ENCODE peak calls at places on chromosomes 3 and 15, in six cellular contexts. H, Z, O, N, I and S are unnamed samples.

GRCh38 chr15:35932541-35932940 is 386.6 kb upstream of the DPH6 start:
- DNase-seq in I (no peak), H (no peak), Z (no peak), N (no peak), O (no peak), S (no peak)

GRCh38 chr3:126573492-126574117 is 14.9 kb upstream of the C3orf22 start:
- DNase-seq in H (no peak), N (no peak), Z (peak), O (peak), I (no peak), S (no peak)

GRCh38 chr3:125367403-125368230 is 7.5 kb downstream of the ZNF148 start:
- DNase-seq in N (no peak), I (no peak), H (no peak), O (no peak), Z (no peak), S (no peak)

GRCh38 chr3:59143447-59143846 is 93.6 kb upstream of the CFAP20DC start:
- DNase-seq in Z (no peak), I (no peak), H (no peak), O (no peak), N (no peak), S (no peak)

GRCh38 chr3:194687638-194688206 is 2.0 kb downstream of the FAM43A start:
- DNase-seq in O (peak), H (peak), N (no peak), I (peak), Z (peak), S (peak)

GRCh38 chr3:113428581-113428980 is 12.7 kb downstream of the CFAP44 start:
- DNase-seq in H (no peak), N (peak), Z (no peak), I (no peak), O (no peak), S (no peak)

GRCh38 chr15:37081985-37082384 is 18.4 kb downstream of the MEIS2 start:
- DNase-seq in I (no peak), O (no peak), Z (no peak), H (no peak), N (no peak), S (no peak)

GRCh38 chr15:36688310-36689102 is 109.1 kb downstream of the CDIN1 start:
- DNase-seq in Z (no peak), O (no peak), N (peak), H (no peak), I (no peak), S (no peak)

GRCh38 chr3:177724020-177724638 is 526.8 kb upstream of the TBL1XR1 start:
- DNase-seq in I (peak), O (peak), N (no peak), H (peak), Z (no peak), S (no peak)

GRCh38 chr3:147008886-147009285 is 397.5 kb downstream of the ZIC4 start:
- DNase-seq in I (no peak), Z (no peak), H (no peak), N (no peak), O (no peak), S (no peak)

GRCh38 chr15:79004336-79004735 is 59.5 kb upstream of the CTSH start:
- DNase-seq in Z (peak), H (peak), I (no peak), N (peak), O (no peak), S (no peak)

GRCh38 chr3:138937690-138938055 is 9.3 kb downstream of the FOXL2 start:
- DNase-seq in I (no peak), N (no peak), Z (no peak), O (no peak), H (no peak), S (no peak)

GRCh38 chr3:30538787-30539186 is 67.6 kb upstream of the TGFBR2 start:
- DNase-seq in Z (no peak), N (peak), I (no peak), O (no peak), H (no peak), S (no peak)

GRCh38 chr15:65414841-65415621 is 7.7 kb downstream of the IGDCC4 start:
- DNase-seq in I (peak), H (no peak), Z (no peak), O (no peak), N (no peak), S (no peak)

GRCh38 chr15:71093089-71094024 is 21.9 kb upstream of the THSD4 start:
- DNase-seq in N (peak), H (no peak), I (no peak), O (peak), Z (no peak), S (no peak)

GRCh38 chr15:101600024-101600423 is 52.2 kb downstream of the TM2D3 start:
- DNase-seq in H (no peak), Z (no peak), I (no peak), O (no peak), N (no peak), S (no peak)

GRCh38 chr3:121482651-121483050 is 63.1 kb downstream of the POLQ start:
- DNase-seq in I (no peak), N (peak), O (no peak), H (no peak), Z (no peak), S (no peak)

GRCh38 chr3:48125026-48125704 is 63.1 kb downstream of the CDC25A start:
- DNase-seq in Z (no peak), H (no peak), I (peak), N (peak), O (no peak), S (no peak)

GRCh38 chr3:70531063-70531657 is 218.7 kb upstream of the MDFIC2 start:
- DNase-seq in N (no peak), H (no peak), O (no peak), I (no peak), Z (peak), S (peak)

GRCh38 chr3:177419904-177420601 is 222.8 kb upstream of the TBL1XR1 start:
- DNase-seq in N (no peak), O (no peak), I (no peak), H (no peak), Z (peak), S (no peak)

GRCh38 chr3:169669816-169670215 is 6.3 kb upstream of the MECOM start:
- DNase-seq in H (no peak), N (no peak), O (no peak), Z (no peak), I (no peak), S (no peak)

GRCh38 chr3:112775011-112775742 is 71.5 kb downstream of the CD200R1L start:
- DNase-seq in I (peak), H (peak), O (no peak), Z (no peak), N (no peak), S (no peak)

GRCh38 chr15:50181983-50182232 is at the start of gene SLC27A2:
- DNase-seq in Z (no peak), O (peak), H (peak), I (no peak), N (no peak), S (no peak)

GRCh38 chr15:68553994-68554715 is 24.6 kb upstream of the CORO2B start:
- DNase-seq in O (peak), I (peak), H (peak), N (no peak), Z (peak), S (peak)

GRCh38 chr15:69456208-69457166 is 3.9 kb downstream of the RPLP1 start:
- DNase-seq in H (no peak), I (no peak), Z (peak), O (no peak), N (no peak), S (peak)

GRCh38 chr3:98754483-98754882 is 8.7 kb upstream of the ST3GAL6 start:
- DNase-seq in Z (no peak), O (no peak), H (no peak), N (no peak), I (no peak), S (no peak)

GRCh38 chr3:10004506-10004905 is 17.9 kb upstream of the EMC3 start:
- DNase-seq in H (no peak), N (no peak), I (no peak), O (no peak), Z (no peak), S (no peak)

GRCh38 chr15:98648654-98649537 is 557 bp downstream of the IGF1R start:
- DNase-seq in N (no peak), I (peak), Z (peak), O (peak), H (peak), S (peak)
- TF ChIP-seq POLR2A in N (no peak), I (peak), Z (no peak), O (no peak), H (no peak), S (no peak)

GRCh38 chr3:180912304-180913226 is at the start of gene FXR1:
- DNase-seq in H (peak), O (peak), Z (peak), N (peak), I (peak), S (peak)
- TF ChIP-seq POLR2A in H (peak), O (no peak), Z (peak), N (peak), I (peak), S (peak)

GRCh38 chr15:64146885-64147681 is 4.4 kb upstream of the SNX22 start:
- DNase-seq in I (no peak), H (no peak), Z (no peak), N (no peak), O (no peak), S (peak)
- TF ChIP-seq POLR2A in I (no peak), H (no peak), Z (no peak), N (no peak), O (no peak), S (no peak)

DNA sequence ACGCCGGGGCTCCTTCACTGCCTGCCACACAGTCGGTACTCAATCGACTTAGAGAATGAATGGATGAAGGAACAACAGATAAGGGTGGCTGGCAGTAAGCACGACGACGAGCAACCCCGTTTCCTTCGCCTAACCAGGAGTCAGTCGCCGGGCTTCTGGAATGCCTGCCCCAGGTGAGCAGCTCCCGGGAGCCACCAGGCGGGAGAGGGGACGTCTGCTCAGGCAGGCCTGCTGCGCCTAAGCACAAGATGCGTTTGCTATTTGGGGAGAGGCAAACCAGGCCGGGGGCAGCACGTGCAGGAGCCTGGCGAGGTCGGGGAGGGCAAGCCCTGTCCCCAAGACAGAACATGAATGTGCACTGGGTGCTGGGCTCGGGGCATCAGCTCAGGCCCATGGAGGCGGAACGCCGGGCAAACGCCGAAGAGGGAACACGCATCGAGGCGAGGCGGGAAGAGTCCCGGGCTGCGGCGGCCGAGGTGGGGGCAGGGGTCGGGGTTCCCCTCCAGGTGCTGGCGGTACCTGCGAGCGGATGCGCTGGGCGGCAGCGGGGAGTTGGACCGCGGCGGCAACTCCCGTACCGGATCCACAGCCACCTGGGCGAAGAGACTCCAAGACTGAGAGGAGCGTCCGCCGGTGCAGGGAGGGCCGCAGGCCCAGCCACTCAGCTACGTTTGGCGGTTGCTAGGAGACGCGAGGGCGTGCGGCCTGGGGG is at the start of gene CFAP92:
- DNase-seq in H (peak), O (peak), Z (no peak), I (peak), N (no peak), S (peak)
- TF ChIP-seq POLR2A in H (no peak), O (no peak), Z (no peak), I (no peak), N (no peak), S (no peak)

GRCh38 chr15:39920510-39921273 is 626 bp upstream of the GPR176 start:
- DNase-seq in I (peak), N (peak), O (peak), Z (no peak), H (peak), S (peak)
- TF ChIP-seq POLR2A in I (peak), N (peak), O (no peak), Z (no peak), H (peak), S (peak)

DNA sequence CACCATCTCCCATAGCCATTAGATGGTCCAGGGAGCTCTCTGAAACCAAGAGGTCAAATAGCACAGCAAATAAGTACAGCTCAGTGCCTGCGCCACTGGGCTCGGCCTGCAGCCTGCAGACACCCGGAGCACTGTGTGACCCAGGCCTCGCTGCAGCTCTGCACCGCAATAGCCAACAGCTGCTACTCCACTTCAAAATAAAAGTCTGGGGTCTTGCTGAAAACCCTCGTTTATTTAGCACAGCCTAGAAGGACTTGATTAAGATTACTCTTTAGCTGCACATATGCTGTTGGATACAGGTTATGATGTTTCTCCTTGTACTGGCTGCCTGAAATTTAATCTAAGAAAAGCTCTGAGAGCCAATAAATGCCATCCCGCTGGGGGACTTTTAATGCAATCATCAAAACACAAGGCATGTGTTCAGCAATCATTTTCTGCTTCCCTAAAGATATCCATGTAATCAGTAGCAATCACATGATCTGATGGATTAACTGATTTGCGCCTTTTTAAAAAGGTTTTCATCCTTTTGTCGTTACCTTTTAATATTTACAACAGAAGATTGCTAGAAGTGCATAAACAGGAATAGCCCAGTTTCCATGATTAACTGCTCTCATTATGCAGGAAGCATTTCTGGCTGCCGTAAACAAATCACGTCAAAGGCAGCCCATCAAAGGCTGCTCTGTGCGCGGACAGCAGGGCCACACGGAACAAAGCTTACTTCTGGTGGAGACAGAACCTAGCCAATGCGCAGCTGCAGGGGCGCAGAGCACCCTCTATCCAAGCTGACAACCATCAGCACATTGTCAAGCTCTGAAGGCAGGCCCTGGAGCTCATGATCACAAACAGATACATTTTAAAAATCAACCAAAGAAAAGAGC is 58.8 kb downstream of the CLASP2 start:
- DNase-seq in H (peak), I (peak), Z (peak), O (peak), N (peak), S (peak)
- TF ChIP-seq POLR2A in H (no peak), I (no peak), Z (no peak), O (no peak), N (no peak), S (no peak)